ENCODE peak calls at places on chromosomes 6 and 20, in four cellular contexts. One of them, this sample, is unnamed.

GRCh38 chr6:141744971-141745370 is 387.8 kb upstream of the GJE1 start:
- DNase-seq in H9: no peak
- DNase-seq in HepG2: no peak
- DNase-seq in MM.1S: no peak
- DNase-seq in this sample: no peak

GRCh38 chr20:43942661-43943285 is 28.1 kb downstream of the TOX2 start:
- DNase-seq in MM.1S: peak; percentile 83
- DNase-seq in HepG2: no peak
- DNase-seq in H9: no peak
- DNase-seq in this sample: no peak

GRCh38 chr6:21064716-21065340 is 528.7 kb upstream of the SOX4 start:
- DNase-seq in HepG2: no peak
- DNase-seq in H9: no peak
- DNase-seq in MM.1S: no peak
- DNase-seq in this sample: no peak

GRCh38 chr6:98827295-98828159 is 6.8 kb upstream of the POU3F2 start:
- DNase-seq in HepG2: no peak
- DNase-seq in H9: peak; percentile 71
- DNase-seq in MM.1S: no peak
- DNase-seq in this sample: no peak

GRCh38 chr6:15184441-15184861 is 61.4 kb upstream of the JARID2 start:
- DNase-seq in H9: no peak
- DNase-seq in HepG2: no peak
- DNase-seq in MM.1S: no peak
- DNase-seq in this sample: no peak

GRCh38 chr20:607476-607875 is 2.6 kb downstream of the TCF15 start:
- DNase-seq in MM.1S: no peak
- DNase-seq in HepG2: no peak
- DNase-seq in H9: no peak
- DNase-seq in this sample: no peak

GRCh38 chr20:39132511-39132910 is 170.4 kb downstream of the DHX35 start:
- DNase-seq in HepG2: no peak
- DNase-seq in MM.1S: no peak
- DNase-seq in H9: no peak
- DNase-seq in this sample: no peak

GRCh38 chr20:21234816-21235215 is 68.3 kb upstream of the XRN2 start:
- DNase-seq in HepG2: no peak
- DNase-seq in MM.1S: no peak
- DNase-seq in H9: no peak
- DNase-seq in this sample: no peak

GRCh38 chr6:36364669-36365479 is 22.6 kb downstream of the ETV7 start:
- DNase-seq in HepG2: no peak
- DNase-seq in H9: no peak
- DNase-seq in MM.1S: peak; percentile 72
- DNase-seq in this sample: no peak

GRCh38 chr6:39170860-39171259 is 55.9 kb upstream of the SAYSD1 start:
- DNase-seq in MM.1S: no peak
- DNase-seq in H9: no peak
- DNase-seq in HepG2: no peak
- DNase-seq in this sample: no peak

GRCh38 chr20:49419785-49420184 is 62.7 kb downstream of the KCNB1 start:
- DNase-seq in H9: no peak
- DNase-seq in MM.1S: no peak
- DNase-seq in HepG2: no peak
- DNase-seq in this sample: no peak

GRCh38 chr20:62816031-62816878 is 595 bp upstream of the COL9A3 start:
- DNase-seq in HepG2: no peak
- DNase-seq in H9: peak; percentile 92
- DNase-seq in MM.1S: no peak
- DNase-seq in this sample: no peak

GRCh38 chr20:63497138-63497945 is 1.5 kb downstream of the EEF1A2 start:
- DNase-seq in H9: peak; percentile 33
- DNase-seq in HepG2: no peak
- DNase-seq in MM.1S: no peak
- DNase-seq in this sample: no peak

GRCh38 chr6:80477591-80478370 is 371.3 kb downstream of the BCKDHB start:
- DNase-seq in H9: no peak
- DNase-seq in MM.1S: no peak
- DNase-seq in HepG2: no peak
- DNase-seq in this sample: no peak

GRCh38 chr6:77178821-77179220 is 284.5 kb downstream of the HTR1B start:
- DNase-seq in MM.1S: no peak
- DNase-seq in HepG2: no peak
- DNase-seq in H9: no peak
- DNase-seq in this sample: no peak

GRCh38 chr6:169238766-169239165 is 14.9 kb downstream of the THBS2 start:
- DNase-seq in H9: no peak
- DNase-seq in HepG2: no peak
- DNase-seq in MM.1S: no peak
- DNase-seq in this sample: no peak

GRCh38 chr6:104682722-104683643 is 176.7 kb downstream of the HACE1 start:
- DNase-seq in HepG2: peak; percentile 40
- DNase-seq in H9: peak; percentile 77
- DNase-seq in MM.1S: peak; percentile 31
- DNase-seq in this sample: peak; percentile 45

GRCh38 chr20:57802877-57803717 is 93.3 kb upstream of the PMEPA1 start:
- DNase-seq in H9: no peak
- DNase-seq in MM.1S: no peak
- DNase-seq in HepG2: no peak
- DNase-seq in this sample: no peak

GRCh38 chr6:108714012-108714773 is 134.0 kb upstream of the ARMC2 start:
- DNase-seq in HepG2: no peak
- DNase-seq in MM.1S: no peak
- DNase-seq in H9: no peak
- DNase-seq in this sample: peak; percentile 43

GRCh38 chr6:85747654-85748053 is 105.0 kb upstream of the SYNCRIP start:
- DNase-seq in MM.1S: no peak
- DNase-seq in H9: no peak
- DNase-seq in HepG2: peak; percentile 53
- DNase-seq in this sample: no peak

GRCh38 chr6:105251689-105252088 is 71.9 kb upstream of the POPDC3 start:
- DNase-seq in MM.1S: no peak
- DNase-seq in HepG2: no peak
- DNase-seq in H9: no peak
- DNase-seq in this sample: no peak

GRCh38 chr6:139050770-139051313 is 22.3 kb downstream of the ABRACL start:
- DNase-seq in MM.1S: no peak
- DNase-seq in HepG2: no peak
- DNase-seq in H9: no peak
- DNase-seq in this sample: no peak

GRCh38 chr6:26392932-26393636 is 9.0 kb upstream of the BTN3A1 start:
- DNase-seq in MM.1S: no peak
- DNase-seq in HepG2: no peak
- DNase-seq in H9: no peak
- DNase-seq in this sample: no peak

GRCh38 chr20:504632-505075 is 38.9 kb downstream of the CSNK2A1 start:
- DNase-seq in HepG2: peak; percentile 81
- DNase-seq in H9: no peak
- DNase-seq in MM.1S: no peak
- DNase-seq in this sample: no peak

GRCh38 chr6:52207066-52207465 is 20.9 kb downstream of the IL17A start:
- DNase-seq in MM.1S: peak; percentile 19
- DNase-seq in H9: no peak
- DNase-seq in HepG2: no peak
- DNase-seq in this sample: no peak

GRCh38 chr6:6803180-6803978 is 214.9 kb downstream of the LY86 start:
- DNase-seq in HepG2: no peak
- DNase-seq in H9: no peak
- DNase-seq in MM.1S: peak; percentile 95
- DNase-seq in this sample: peak; percentile 71

DNA sequence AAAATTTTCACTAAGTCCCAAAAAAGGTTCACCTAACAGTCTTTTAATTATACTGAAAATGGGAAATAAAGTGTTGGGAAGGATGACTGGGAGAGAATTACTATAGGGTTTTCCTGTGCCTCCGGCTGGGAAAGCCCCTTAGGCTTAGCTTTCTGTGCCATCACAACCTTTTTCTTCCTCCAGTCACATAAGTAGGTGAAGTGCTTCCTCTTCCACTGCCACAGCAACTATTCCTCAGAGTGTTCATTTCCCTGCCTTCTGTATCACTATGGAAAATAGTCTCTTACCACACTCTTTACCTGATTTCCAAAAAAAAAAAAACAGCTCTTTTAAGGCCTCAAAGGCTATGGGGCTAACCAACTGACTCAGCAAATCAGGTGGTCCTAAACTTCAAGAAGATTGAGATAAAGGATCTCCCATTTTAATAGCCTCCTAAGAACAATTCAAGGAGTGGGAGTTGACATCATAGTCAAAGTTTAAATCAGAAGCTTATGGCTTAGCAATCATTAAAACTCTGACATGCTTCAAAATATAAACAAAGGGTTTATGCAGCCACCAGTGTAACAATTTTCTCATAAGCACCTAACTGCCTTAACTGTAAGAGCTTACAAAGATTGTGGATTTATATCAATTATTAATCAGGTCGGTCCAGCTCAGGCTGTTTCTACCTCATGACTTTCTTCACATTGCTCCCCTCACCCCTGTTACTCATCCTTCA is 95.4 kb downstream of the RNGTT start:
- DNase-seq in H9: no peak
- DNase-seq in MM.1S: no peak
- DNase-seq in HepG2: no peak
- DNase-seq in this sample: no peak
- H3K27ac ChIP-seq in H9: no peak overlapping the region
- H3K27ac ChIP-seq in MM.1S: no peak overlapping the region
- H3K27ac ChIP-seq in HepG2: no peak overlapping the region
- H3K27ac ChIP-seq in this sample: no peak overlapping the region

GRCh38 chr20:18715564-18715963 is 98.0 kb upstream of the SCP2D1 start:
- DNase-seq in H9: no peak
- DNase-seq in HepG2: no peak
- DNase-seq in MM.1S: no peak
- DNase-seq in this sample: no peak
- TF ChIP-seq CTCF in H9: no peak
- TF ChIP-seq CTCF in HepG2: no peak
- TF ChIP-seq CTCF in MM.1S: no peak
- TF ChIP-seq CTCF in this sample: no peak

DNA sequence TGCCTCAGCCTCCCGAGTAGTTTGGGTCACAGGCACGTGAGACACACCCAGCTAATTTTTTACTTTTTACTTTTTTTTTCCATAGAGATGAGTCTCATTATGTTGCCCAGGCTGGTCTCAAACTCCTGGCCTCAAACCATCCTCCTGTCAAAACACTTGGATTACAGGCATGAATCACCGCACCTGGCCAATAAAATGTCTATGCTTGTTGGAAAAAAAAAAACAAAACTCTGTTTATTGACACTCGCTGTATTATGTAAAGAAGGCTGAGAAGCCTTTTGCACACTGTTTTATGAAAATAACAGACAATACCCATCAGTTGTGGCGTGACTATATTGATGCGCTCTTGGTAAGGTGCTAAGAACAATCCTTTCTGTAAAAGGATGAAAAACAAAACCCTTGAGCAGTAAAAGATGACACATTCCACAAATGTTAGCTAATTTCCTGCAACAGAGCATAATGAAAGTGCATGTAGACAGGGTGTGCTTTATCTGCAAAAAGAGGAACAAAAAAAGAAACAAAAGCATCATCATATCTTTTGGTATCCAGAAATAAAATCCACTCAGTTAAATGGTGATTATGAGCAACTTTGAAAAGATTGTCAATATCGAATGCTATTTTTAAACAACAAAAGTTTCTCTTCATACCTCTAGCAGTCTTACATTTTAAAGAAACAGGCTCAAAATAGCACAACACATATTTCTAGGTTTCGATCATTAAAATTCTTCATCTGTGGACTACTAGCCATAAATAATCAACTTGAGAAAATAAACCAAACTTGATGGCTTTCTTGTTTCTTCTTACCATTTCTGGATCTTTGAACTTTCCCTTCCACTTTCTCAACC is 108.3 kb upstream of the PHACTR1 start:
- DNase-seq in H9: no peak
- DNase-seq in MM.1S: peak; percentile 76
- DNase-seq in HepG2: no peak
- DNase-seq in this sample: no peak
- H3K9ac ChIP-seq in H9: no peak overlapping the region
- H3K9ac ChIP-seq in MM.1S: peak overlapping the region; percentile 38
- H3K9ac ChIP-seq in HepG2: no peak overlapping the region
- H3K9ac ChIP-seq in this sample: no peak overlapping the region

DNA sequence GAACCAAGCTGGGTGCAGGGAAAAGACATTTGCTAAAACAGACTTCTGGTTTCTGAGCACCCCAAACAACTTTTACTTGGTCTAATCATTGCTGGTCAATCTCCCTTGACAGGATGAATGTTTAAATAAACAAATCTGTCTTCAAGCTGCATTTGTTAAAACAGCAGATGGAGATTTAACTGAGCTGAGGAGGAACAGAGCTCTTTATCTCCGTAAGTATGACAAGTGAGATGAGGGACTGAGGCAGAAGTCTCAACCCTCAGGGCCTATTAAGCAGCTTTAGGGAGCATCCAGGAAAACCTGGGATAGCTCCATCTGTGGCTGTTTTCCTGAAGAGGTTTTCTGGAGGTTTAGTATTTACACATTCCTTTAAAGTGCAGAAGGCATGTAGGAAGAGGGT is 40.6 kb downstream of the NINL start:
- DNase-seq in HepG2: no peak
- DNase-seq in H9: no peak
- DNase-seq in MM.1S: no peak
- DNase-seq in this sample: no peak
- H3K27ac ChIP-seq in HepG2: no peak overlapping the region
- H3K27ac ChIP-seq in H9: no peak overlapping the region
- H3K27ac ChIP-seq in MM.1S: no peak overlapping the region
- H3K27ac ChIP-seq in this sample: no peak overlapping the region

DNA sequence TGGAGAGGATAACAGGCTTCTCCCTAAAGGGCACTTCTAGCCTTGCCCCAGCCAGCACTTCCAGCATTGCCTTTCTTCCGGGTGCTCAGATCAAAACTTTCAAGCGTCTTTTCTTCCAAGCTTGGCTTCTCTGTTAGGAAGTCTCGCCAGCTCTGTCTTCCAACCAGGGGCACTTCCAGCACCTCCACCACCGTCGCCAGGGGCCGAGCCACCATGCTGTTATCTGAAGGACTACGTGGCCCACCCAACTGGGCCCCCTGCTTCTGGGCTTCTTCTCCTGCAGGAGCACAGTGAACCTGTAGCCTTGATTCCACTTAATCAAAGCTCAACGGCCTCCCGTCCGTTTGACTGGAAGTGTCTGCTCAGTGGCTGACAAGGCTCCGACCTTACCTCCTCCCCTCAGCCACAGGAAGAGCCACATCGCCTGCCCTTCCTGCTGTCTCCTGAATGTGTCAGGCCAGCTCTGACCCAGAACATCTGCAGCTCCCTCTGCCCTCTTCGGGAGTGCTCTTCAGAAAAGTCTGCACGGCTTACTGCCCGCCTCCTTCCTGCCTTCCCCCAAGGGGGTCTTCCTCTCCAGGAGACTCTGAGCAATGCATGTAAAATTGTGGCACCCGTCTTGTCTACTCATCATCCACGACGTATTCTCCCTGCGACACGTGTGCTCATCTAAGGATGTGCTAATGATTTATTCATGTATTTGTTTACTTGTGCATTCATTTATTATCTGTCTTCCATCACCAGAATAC is 527.0 kb downstream of the CDH26 start:
- DNase-seq in MM.1S: no peak
- DNase-seq in H9: no peak
- DNase-seq in HepG2: no peak
- DNase-seq in this sample: no peak
- TF ChIP-seq CTCF in MM.1S: no peak
- TF ChIP-seq CTCF in H9: no peak
- TF ChIP-seq CTCF in HepG2: no peak
- TF ChIP-seq CTCF in this sample: no peak